ENCODE peak calls at places on chromosomes 16 and 17, in eight cellular contexts. L, I, M, G, K, F, P and Z are unnamed samples.

GRCh38 chr16:58377932-58378331 is 14.3 kb upstream of the GINS3 start:
- DNase-seq in L (no peak), I (no peak), M (no peak), G (no peak), K (no peak), F (no peak), P (no peak), Z (peak; percentile 12)

GRCh38 chr17:27630607-27631408 is at the start of gene LGALS9:
- DNase-seq in L (peak; percentile 37), I (no peak), M (no peak), G (no peak), K (peak; percentile 57), F (peak; percentile 43), P (no peak), Z (no peak)

GRCh38 chr17:41907185-41907556 is 11.6 kb downstream of the ACLY start:
- DNase-seq in L (no peak), I (no peak), M (peak; percentile 63), G (no peak), K (no peak), F (no peak), P (no peak), Z (no peak)

GRCh38 chr17:12519956-12520594 is 145.6 kb upstream of the MYOCD start:
- DNase-seq in L (no peak), I (no peak), M (no peak), G (no peak), K (no peak), F (no peak), P (no peak), Z (no peak)

GRCh38 chr16:57178296-57178695 is 7.5 kb downstream of the PSME3IP1 start:
- DNase-seq in L (no peak), I (no peak), M (no peak), G (no peak), K (no peak), F (no peak), P (no peak), Z (no peak)

GRCh38 chr16:11398851-11399250 is 53.6 kb downstream of the RMI2 start:
- DNase-seq in L (no peak), I (no peak), M (no peak), G (no peak), K (no peak), F (peak; percentile 7), P (no peak), Z (no peak)

GRCh38 chr17:74429604-74430384 is 2.1 kb upstream of the GPRC5C start:
- DNase-seq in L (peak; percentile 80), I (peak; percentile 60), M (no peak), G (peak; percentile 47), K (no peak), F (no peak), P (peak; percentile 81), Z (no peak)

GRCh38 chr16:83661656-83662055 is 146.1 kb upstream of the HSBP1 start:
- DNase-seq in L (no peak), I (no peak), M (no peak), G (no peak), K (no peak), F (no peak), P (no peak), Z (no peak)

GRCh38 chr17:17535957-17536356 is 39.8 kb upstream of the RASD1 start:
- DNase-seq in L (peak; percentile 92), I (peak; percentile 91), M (peak; percentile 36), G (no peak), K (no peak), F (peak; percentile 96), P (peak; percentile 93), Z (no peak)

GRCh38 chr17:40550608-40551007 is 14.7 kb downstream of the CCR7 start:
- DNase-seq in L (peak; percentile 48), I (peak; percentile 56), M (peak; percentile 79), G (no peak), K (no peak), F (peak; percentile 86), P (peak; percentile 41), Z (no peak)

GRCh38 chr17:38590988-38591758 is 14.6 kb downstream of the SRCIN1 start:
- DNase-seq in L (peak; percentile 31), I (no peak), M (no peak), G (no peak), K (no peak), F (no peak), P (peak; percentile 66), Z (no peak)

GRCh38 chr17:14044702-14045101 is 24.6 kb upstream of the COX10 start:
- DNase-seq in L (no peak), I (no peak), M (no peak), G (no peak), K (no peak), F (no peak), P (no peak), Z (no peak)

GRCh38 chr17:38702900-38703741 is 2.0 kb upstream of the MLLT6 start:
- DNase-seq in L (no peak), I (peak; percentile 40), M (no peak), G (no peak), K (peak; percentile 56), F (peak; percentile 47), P (peak; percentile 58), Z (peak; percentile 75)

GRCh38 chr17:1122681-1123396 is 56.9 kb downstream of the ABR start:
- DNase-seq in L (peak; percentile 84), I (peak; percentile 85), M (peak; percentile 90), G (peak; percentile 90), K (peak; percentile 79), F (peak; percentile 86), P (peak; percentile 82), Z (peak; percentile 72)

GRCh38 chr16:78751601-78752000 is 652.1 kb downstream of the WWOX start:
- DNase-seq in L (no peak), I (no peak), M (no peak), G (no peak), K (no peak), F (no peak), P (no peak), Z (no peak)

GRCh38 chr17:30235386-30236296 is at the start of gene SLC6A4:
- DNase-seq in L (no peak), I (no peak), M (no peak), G (no peak), K (no peak), F (no peak), P (no peak), Z (peak; percentile 44)

GRCh38 chr17:46962374-46962790 is 16.7 kb downstream of the RPRML start:
- DNase-seq in L (no peak), I (no peak), M (no peak), G (no peak), K (no peak), F (no peak), P (peak; percentile 21), Z (no peak)

GRCh38 chr16:69917739-69918138 is 33.4 kb upstream of the CLEC18A start:
- DNase-seq in L (peak; percentile 80), I (peak; percentile 89), M (peak; percentile 73), G (peak; percentile 78), K (no peak), F (peak; percentile 54), P (no peak), Z (no peak)

GRCh38 chr16:52958951-52959350 is 93.7 kb downstream of the CHD9NB start:
- DNase-seq in L (no peak), I (no peak), M (no peak), G (no peak), K (no peak), F (no peak), P (no peak), Z (no peak)

GRCh38 chr16:83338138-83338537 is 469.6 kb upstream of the HSBP1 start:
- DNase-seq in L (no peak), I (no peak), M (no peak), G (no peak), K (no peak), F (no peak), P (no peak), Z (no peak)

GRCh38 chr16:66603537-66604375 is 748 bp upstream of the CMTM3 start:
- DNase-seq in L (no peak), I (peak; percentile 81), M (peak; percentile 64), G (peak; percentile 73), K (peak; percentile 72), F (peak; percentile 64), P (no peak), Z (peak; percentile 32)
- TF ChIP-seq POLR2A in L (no peak), I (no peak), M (no peak), G (no peak), K (no peak), F (no peak), P (no peak), Z (no peak)

GRCh38 chr16:28846080-28846932 is at the start of gene TUFM:
- DNase-seq in L (peak; percentile 96), I (peak; percentile 99), M (peak; percentile 98), G (peak; percentile 97), K (peak; percentile 97), F (peak; percentile 99), P (peak; percentile 98), Z (peak; percentile 100)
- TF ChIP-seq POLR2A in L (peak; percentile 26), I (peak; percentile 27), M (peak; percentile 67), G (peak; percentile 22), K (peak; percentile 68), F (peak; percentile 76), P (peak; percentile 49), Z (peak; percentile 77)

GRCh38 chr17:32503251-32504165 is 16.7 kb downstream of the CDK5R1 start:
- DNase-seq in L (no peak), I (no peak), M (no peak), G (no peak), K (peak; percentile 79), F (no peak), P (no peak), Z (no peak)
- TF ChIP-seq POLR2A in L (no peak), I (no peak), M (no peak), G (no peak), K (peak; percentile 41), F (no peak), P (no peak), Z (no peak)

GRCh38 chr16:9904526-9904925 is 277.7 kb downstream of the GRIN2A start:
- DNase-seq in L (no peak), I (no peak), M (no peak), G (no peak), K (no peak), F (no peak), P (no peak), Z (no peak)

GRCh38 chr16:9911231-9911630 is 271.0 kb downstream of the GRIN2A start:
- DNase-seq in L (no peak), I (no peak), M (no peak), G (no peak), K (no peak), F (no peak), P (no peak), Z (no peak)

GRCh38 chr16:9909072-9909471 is 273.2 kb downstream of the GRIN2A start:
- DNase-seq in L (no peak), I (no peak), M (no peak), G (no peak), K (no peak), F (no peak), P (no peak), Z (no peak)

GRCh38 chr16:9908613-9909012 is 273.6 kb downstream of the GRIN2A start:
- DNase-seq in L (peak; percentile 29), I (peak; percentile 88), M (peak; percentile 66), G (peak; percentile 55), K (no peak), F (peak; percentile 65), P (no peak), Z (no peak)

GRCh38 chr16:9906218-9906617 is 276.0 kb downstream of the GRIN2A start:
- DNase-seq in L (no peak), I (no peak), M (no peak), G (no peak), K (no peak), F (no peak), P (no peak), Z (no peak)
- TF ChIP-seq POLR2A in L (no peak), I (no peak), M (no peak), G (no peak), K (no peak), F (no peak), P (no peak), Z (no peak)